ENCODE peak calls at places on chromosomes 2 and 18, in ten cellular contexts. One of them, this sample, is unnamed. For H3K4me1, the result is how much of the 10 kb centered on the place peaks cover.

GRCh38 chr2:221612171-221612570 is 40.1 kb upstream of the EPHA4 start:
- DNase-seq in IMR-90: no peak
- DNase-seq in mucosa of descending colon: no peak
- DNase-seq in colonic mucosa: no peak
- DNase-seq in OCI-LY7: no peak
- DNase-seq in pancreas: no peak
- DNase-seq in breast epithelium: no peak
- DNase-seq in left ventricle myocardium inferior: no peak
- DNase-seq in tibial artery: no peak
- DNase-seq in GM23338: no peak
- DNase-seq in this sample: no peak

GRCh38 chr2:25215948-25216679 is 47.7 kb upstream of the POMC start:
- DNase-seq in IMR-90: no peak
- DNase-seq in mucosa of descending colon: peak
- DNase-seq in colonic mucosa: peak
- DNase-seq in OCI-LY7: peak
- DNase-seq in pancreas: peak
- DNase-seq in breast epithelium: peak
- DNase-seq in left ventricle myocardium inferior: peak
- DNase-seq in tibial artery: peak
- DNase-seq in GM23338: peak
- DNase-seq in this sample: peak

GRCh38 chr18:26440644-26441043 is 107.7 kb downstream of the KCTD1 start:
- DNase-seq in IMR-90: no peak
- DNase-seq in mucosa of descending colon: no peak
- DNase-seq in colonic mucosa: no peak
- DNase-seq in OCI-LY7: no peak
- DNase-seq in pancreas: no peak
- DNase-seq in breast epithelium: no peak
- DNase-seq in left ventricle myocardium inferior: no peak
- DNase-seq in tibial artery: no peak
- DNase-seq in GM23338: no peak
- DNase-seq in this sample: no peak

GRCh38 chr18:45304558-45304957 is 310.7 kb upstream of the SLC14A2 start:
- DNase-seq in IMR-90: no peak
- DNase-seq in mucosa of descending colon: no peak
- DNase-seq in colonic mucosa: no peak
- DNase-seq in OCI-LY7: no peak
- DNase-seq in pancreas: no peak
- DNase-seq in breast epithelium: no peak
- DNase-seq in left ventricle myocardium inferior: no peak
- DNase-seq in tibial artery: no peak
- DNase-seq in GM23338: no peak
- DNase-seq in this sample: no peak

GRCh38 chr2:61396005-61396404 is 74.9 kb downstream of the USP34 start:
- DNase-seq in IMR-90: no peak
- DNase-seq in mucosa of descending colon: no peak
- DNase-seq in colonic mucosa: no peak
- DNase-seq in OCI-LY7: no peak
- DNase-seq in pancreas: no peak
- DNase-seq in breast epithelium: no peak
- DNase-seq in left ventricle myocardium inferior: no peak
- DNase-seq in tibial artery: no peak
- DNase-seq in GM23338: peak
- DNase-seq in this sample: no peak

GRCh38 chr2:112812318-112813042 is 24.1 kb downstream of the IL1B start:
- DNase-seq in IMR-90: peak
- DNase-seq in mucosa of descending colon: no peak
- DNase-seq in colonic mucosa: no peak
- DNase-seq in OCI-LY7: no peak
- DNase-seq in pancreas: no peak
- DNase-seq in breast epithelium: no peak
- DNase-seq in left ventricle myocardium inferior: no peak
- DNase-seq in tibial artery: no peak
- DNase-seq in GM23338: no peak
- DNase-seq in this sample: no peak

GRCh38 chr2:29290293-29291052 is 175.3 kb downstream of the CLIP4 start:
- DNase-seq in IMR-90: no peak
- DNase-seq in mucosa of descending colon: no peak
- DNase-seq in colonic mucosa: no peak
- DNase-seq in OCI-LY7: no peak
- DNase-seq in pancreas: no peak
- DNase-seq in breast epithelium: no peak
- DNase-seq in left ventricle myocardium inferior: no peak
- DNase-seq in tibial artery: no peak
- DNase-seq in GM23338: peak
- DNase-seq in this sample: no peak

GRCh38 chr18:23574611-23575308 is 11.5 kb downstream of the NPC1 start:
- DNase-seq in IMR-90: no peak
- DNase-seq in mucosa of descending colon: no peak
- DNase-seq in colonic mucosa: no peak
- DNase-seq in OCI-LY7: no peak
- DNase-seq in pancreas: no peak
- DNase-seq in breast epithelium: no peak
- DNase-seq in left ventricle myocardium inferior: no peak
- DNase-seq in tibial artery: no peak
- DNase-seq in GM23338: no peak
- DNase-seq in this sample: no peak

GRCh38 chr2:104412384-104412783 is 441.5 kb upstream of the POU3F3 start:
- DNase-seq in IMR-90: no peak
- DNase-seq in mucosa of descending colon: peak
- DNase-seq in colonic mucosa: peak
- DNase-seq in OCI-LY7: peak
- DNase-seq in pancreas: no peak
- DNase-seq in breast epithelium: no peak
- DNase-seq in left ventricle myocardium inferior: no peak
- DNase-seq in tibial artery: no peak
- DNase-seq in GM23338: peak
- DNase-seq in this sample: no peak

DNA sequence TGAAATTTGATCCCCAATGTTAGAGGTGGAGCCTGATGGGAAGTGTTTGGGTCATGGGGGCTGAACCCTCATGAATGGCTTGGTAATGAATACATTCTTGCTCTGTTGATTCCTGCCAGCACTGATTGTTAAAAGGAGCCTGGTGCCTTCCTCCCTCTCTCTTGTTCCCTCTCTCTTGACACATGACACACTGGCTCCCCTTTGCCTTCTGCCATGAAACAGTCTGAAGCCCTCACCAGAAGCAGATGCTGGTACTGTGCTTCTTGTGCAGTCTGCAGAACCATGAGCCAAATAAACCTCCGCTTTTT is 30.6 kb upstream of the EPC2 start:
- DNase-seq in IMR-90: no peak
- DNase-seq in mucosa of descending colon: no peak
- DNase-seq in colonic mucosa: no peak
- DNase-seq in OCI-LY7: no peak
- DNase-seq in pancreas: no peak
- DNase-seq in breast epithelium: no peak
- DNase-seq in left ventricle myocardium inferior: no peak
- DNase-seq in tibial artery: no peak
- DNase-seq in GM23338: peak
- DNase-seq in this sample: no peak
- H3K4me3 ChIP-seq in IMR-90: no peak
- H3K4me3 ChIP-seq in mucosa of descending colon: no peak
- H3K4me3 ChIP-seq in colonic mucosa: no peak
- H3K4me3 ChIP-seq in OCI-LY7: no peak
- H3K4me3 ChIP-seq in pancreas: no peak
- H3K4me3 ChIP-seq in breast epithelium: no peak
- H3K4me3 ChIP-seq in left ventricle myocardium inferior: no peak
- H3K4me3 ChIP-seq in tibial artery: no peak
- H3K4me3 ChIP-seq in GM23338: no peak
- H3K4me3 ChIP-seq in this sample: no peak

GRCh38 chr2:181916726-181917377 is 25.3 kb downstream of the ITPRID2 start:
- DNase-seq in IMR-90: peak
- DNase-seq in mucosa of descending colon: no peak
- DNase-seq in colonic mucosa: no peak
- DNase-seq in OCI-LY7: no peak
- DNase-seq in pancreas: no peak
- DNase-seq in breast epithelium: no peak
- DNase-seq in left ventricle myocardium inferior: no peak
- DNase-seq in tibial artery: no peak
- DNase-seq in GM23338: no peak
- DNase-seq in this sample: no peak
- H3K4me1 ChIP-seq in IMR-90: under half
- H3K4me1 ChIP-seq in mucosa of descending colon: under half
- H3K4me1 ChIP-seq in colonic mucosa: under half
- H3K4me1 ChIP-seq in OCI-LY7: under half
- H3K4me1 ChIP-seq in pancreas: under half
- H3K4me1 ChIP-seq in breast epithelium: under half
- H3K4me1 ChIP-seq in left ventricle myocardium inferior: under half
- H3K4me1 ChIP-seq in tibial artery: under half
- H3K4me1 ChIP-seq in GM23338: under half
- H3K4me1 ChIP-seq in this sample: under half

GRCh38 chr2:172995323-172996244 is 80.1 kb upstream of the MAP3K20 start:
- DNase-seq in IMR-90: peak
- DNase-seq in mucosa of descending colon: peak
- DNase-seq in colonic mucosa: no peak
- DNase-seq in OCI-LY7: no peak
- DNase-seq in pancreas: no peak
- DNase-seq in breast epithelium: peak
- DNase-seq in left ventricle myocardium inferior: peak
- DNase-seq in tibial artery: peak
- DNase-seq in GM23338: peak
- DNase-seq in this sample: no peak
- TF ChIP-seq CTCF in IMR-90: peak
- TF ChIP-seq CTCF in mucosa of descending colon: no peak
- TF ChIP-seq CTCF in colonic mucosa: no peak
- TF ChIP-seq CTCF in OCI-LY7: no peak
- TF ChIP-seq CTCF in pancreas: no peak
- TF ChIP-seq CTCF in breast epithelium: no peak
- TF ChIP-seq CTCF in left ventricle myocardium inferior: no peak
- TF ChIP-seq CTCF in tibial artery: no peak
- TF ChIP-seq CTCF in GM23338: peak
- TF ChIP-seq CTCF in this sample: no peak

GRCh38 chr2:105690566-105690965 is 54.1 kb upstream of the NCK2 start:
- DNase-seq in IMR-90: no peak
- DNase-seq in mucosa of descending colon: no peak
- DNase-seq in colonic mucosa: no peak
- DNase-seq in OCI-LY7: no peak
- DNase-seq in pancreas: no peak
- DNase-seq in breast epithelium: no peak
- DNase-seq in left ventricle myocardium inferior: no peak
- DNase-seq in tibial artery: no peak
- DNase-seq in GM23338: no peak
- DNase-seq in this sample: no peak
- H3K4me3 ChIP-seq in IMR-90: no peak
- H3K4me3 ChIP-seq in mucosa of descending colon: no peak
- H3K4me3 ChIP-seq in colonic mucosa: no peak
- H3K4me3 ChIP-seq in OCI-LY7: no peak
- H3K4me3 ChIP-seq in pancreas: no peak
- H3K4me3 ChIP-seq in breast epithelium: no peak
- H3K4me3 ChIP-seq in left ventricle myocardium inferior: no peak
- H3K4me3 ChIP-seq in tibial artery: no peak
- H3K4me3 ChIP-seq in GM23338: no peak
- H3K4me3 ChIP-seq in this sample: no peak

DNA sequence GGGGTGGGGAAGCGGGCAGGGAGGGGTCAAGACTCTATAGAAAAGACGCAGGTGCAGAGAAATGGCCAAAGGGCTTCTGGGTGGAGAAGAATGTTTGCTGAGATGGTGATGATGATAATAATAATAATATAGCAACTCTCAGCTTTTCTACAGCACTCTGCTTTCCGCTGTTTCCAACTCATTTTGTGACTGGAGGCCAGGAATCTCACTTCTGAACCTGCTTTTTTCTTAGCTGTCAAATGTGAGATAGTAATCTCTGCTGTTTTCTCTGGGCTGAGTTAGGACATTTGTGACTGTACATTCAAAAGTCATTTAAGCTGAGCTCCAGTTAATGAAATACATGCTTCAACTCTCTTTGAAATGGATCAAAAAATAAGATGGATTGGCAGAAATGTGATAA is 58.4 kb downstream of the TNS1 start:
- DNase-seq in IMR-90: no peak
- DNase-seq in mucosa of descending colon: no peak
- DNase-seq in colonic mucosa: no peak
- DNase-seq in OCI-LY7: no peak
- DNase-seq in pancreas: no peak
- DNase-seq in breast epithelium: no peak
- DNase-seq in left ventricle myocardium inferior: no peak
- DNase-seq in tibial artery: no peak
- DNase-seq in GM23338: no peak
- DNase-seq in this sample: no peak
- H3K4me1 ChIP-seq in IMR-90: under half
- H3K4me1 ChIP-seq in mucosa of descending colon: under half
- H3K4me1 ChIP-seq in colonic mucosa: under half
- H3K4me1 ChIP-seq in OCI-LY7: under half
- H3K4me1 ChIP-seq in pancreas: under half
- H3K4me1 ChIP-seq in breast epithelium: under half
- H3K4me1 ChIP-seq in left ventricle myocardium inferior: half or more
- H3K4me1 ChIP-seq in tibial artery: under half
- H3K4me1 ChIP-seq in GM23338: under half
- H3K4me1 ChIP-seq in this sample: half or more

GRCh38 chr2:240170354-240170735 is 29.9 kb upstream of the OTOS start:
- DNase-seq in IMR-90: peak
- DNase-seq in mucosa of descending colon: peak
- DNase-seq in colonic mucosa: no peak
- DNase-seq in OCI-LY7: no peak
- DNase-seq in pancreas: peak
- DNase-seq in breast epithelium: no peak
- DNase-seq in left ventricle myocardium inferior: no peak
- DNase-seq in tibial artery: no peak
- DNase-seq in GM23338: no peak
- DNase-seq in this sample: no peak
- TF ChIP-seq CTCF in IMR-90: peak
- TF ChIP-seq CTCF in mucosa of descending colon: no peak
- TF ChIP-seq CTCF in colonic mucosa: no peak
- TF ChIP-seq CTCF in OCI-LY7: no peak
- TF ChIP-seq CTCF in pancreas: no peak
- TF ChIP-seq CTCF in breast epithelium: no peak
- TF ChIP-seq CTCF in left ventricle myocardium inferior: no peak
- TF ChIP-seq CTCF in tibial artery: no peak
- TF ChIP-seq CTCF in GM23338: no peak
- TF ChIP-seq CTCF in this sample: no peak

GRCh38 chr2:166361351-166362153 is 14.2 kb downstream of the SCN9A start:
- DNase-seq in IMR-90: peak
- DNase-seq in mucosa of descending colon: peak
- DNase-seq in colonic mucosa: no peak
- DNase-seq in OCI-LY7: peak
- DNase-seq in pancreas: no peak
- DNase-seq in breast epithelium: no peak
- DNase-seq in left ventricle myocardium inferior: no peak
- DNase-seq in tibial artery: no peak
- DNase-seq in GM23338: peak
- DNase-seq in this sample: no peak
- H3K4me3 ChIP-seq in IMR-90: no peak
- H3K4me3 ChIP-seq in mucosa of descending colon: no peak
- H3K4me3 ChIP-seq in colonic mucosa: no peak
- H3K4me3 ChIP-seq in OCI-LY7: no peak
- H3K4me3 ChIP-seq in pancreas: no peak
- H3K4me3 ChIP-seq in breast epithelium: no peak
- H3K4me3 ChIP-seq in left ventricle myocardium inferior: no peak
- H3K4me3 ChIP-seq in tibial artery: no peak
- H3K4me3 ChIP-seq in GM23338: no peak
- H3K4me3 ChIP-seq in this sample: no peak